ENCODE peak calls at places on chromosome 19, in eight cellular contexts. Z is cardiac fibroblast, U is breast epithelium, F is aorta, O is suprapubic skin, L is AG09309, Y is cardiac muscle cell, M is fibroblast of pulmonary artery. D is an unnamed sample.

GRCh38 chr19:29576761-29577661 is 29.1 kb upstream of the POP4 start:
- DNase-seq in Y (no peak), O (no peak), F (no peak), Z (no peak), L (no peak), M (peak; percentile 17), U (peak; percentile 17), D (no peak)

GRCh38 chr19:2150794-2151338 is 500 bp downstream of the AP3D1 start:
- DNase-seq in Y (no peak), U (no peak), O (no peak), L (no peak), Z (no peak), M (no peak), F (no peak), D (no peak)

GRCh38 chr19:58555920-58556632 is 1.2 kb upstream of the CHMP2A start:
- DNase-seq in M (no peak), Z (no peak), O (peak; percentile 70), F (peak; percentile 51), L (no peak), Y (no peak), U (no peak), D (no peak)

GRCh38 chr19:947707-948533 is 22.1 kb downstream of the ARID3A start:
- DNase-seq in F (peak; percentile 92), Y (no peak), M (no peak), U (no peak), O (no peak), Z (no peak), L (no peak), D (peak; percentile 9)

GRCh38 chr19:45159204-45159970 is 1.4 kb downstream of the NKPD1 start:
- DNase-seq in Y (no peak), F (no peak), O (no peak), Z (no peak), L (no peak), U (no peak), M (no peak), D (no peak)

GRCh38 chr19:46159893-46160775 is 12.1 kb downstream of the IGFL2 start:
- DNase-seq in L (no peak), Y (no peak), O (no peak), Z (no peak), F (no peak), U (no peak), M (no peak), D (no peak)

GRCh38 chr19:21117041-21117907 is 24.6 kb upstream of the ZNF431 start:
- DNase-seq in L (no peak), F (no peak), U (no peak), Y (no peak), Z (no peak), O (no peak), M (no peak), D (no peak)

GRCh38 chr19:40601061-40601973 is at the start of gene LTBP4:
- DNase-seq in O (no peak), F (peak; percentile 78), Z (peak; percentile 46), U (no peak), L (no peak), M (no peak), Y (peak; percentile 70), D (peak; percentile 57)

GRCh38 chr19:35433448-35433847 is 14.6 kb upstream of the FFAR2 start:
- DNase-seq in O (no peak), F (no peak), Y (no peak), U (no peak), L (no peak), M (no peak), Z (no peak), D (no peak)

GRCh38 chr19:2048959-2049740 is 1.9 kb downstream of the MKNK2 start:
- DNase-seq in F (peak; percentile 75), U (no peak), M (no peak), Y (no peak), O (peak; percentile 71), Z (no peak), L (no peak), D (no peak)

GRCh38 chr19:46935066-46935663 is 74.4 kb downstream of the ARHGAP35 start:
- DNase-seq in U (no peak), Y (no peak), O (no peak), F (no peak), M (no peak), Z (no peak), L (no peak), D (no peak)

GRCh38 chr19:33177417-33177976 is 16.6 kb upstream of the LRP3 start:
- DNase-seq in Z (no peak), O (peak; percentile 89), F (no peak), L (no peak), M (no peak), U (peak; percentile 70), Y (peak; percentile 79), D (peak; percentile 82)

GRCh38 chr19:44092108-44092507 is 2.1 kb upstream of the ZNF224 start:
- DNase-seq in F (no peak), Z (no peak), M (no peak), O (no peak), Y (no peak), L (no peak), U (no peak), D (no peak)

GRCh38 chr19:13401388-13401787 is 104.9 kb downstream of the CACNA1A start:
- DNase-seq in Y (no peak), F (no peak), Z (peak; percentile 52), U (no peak), M (peak; percentile 57), L (no peak), O (no peak), D (peak; percentile 34)

GRCh38 chr19:16222806-16223205 is 25.1 kb downstream of the AP1M1 start:
- DNase-seq in O (no peak), Z (peak; percentile 24), L (no peak), Y (no peak), F (no peak), U (no peak), M (no peak), D (no peak)

GRCh38 chr19:16218851-16219250 is 21.1 kb downstream of the AP1M1 start:
- DNase-seq in Z (no peak), U (no peak), F (no peak), L (no peak), O (no peak), Y (no peak), M (no peak), D (no peak)

GRCh38 chr19:16213076-16213475 is 15.4 kb downstream of the AP1M1 start:
- DNase-seq in M (peak; percentile 45), Z (no peak), L (no peak), O (no peak), U (no peak), Y (no peak), F (no peak), D (no peak)

GRCh38 chr19:16217671-16218464 is 20.2 kb downstream of the AP1M1 start:
- DNase-seq in F (no peak), M (no peak), U (no peak), L (no peak), Z (no peak), O (no peak), Y (no peak), D (no peak)

GRCh38 chr19:16216744-16217670 is 19.3 kb downstream of the AP1M1 start:
- DNase-seq in U (no peak), Y (no peak), O (no peak), L (no peak), Z (no peak), F (no peak), M (no peak), D (no peak)
- H3K4me3 ChIP-seq in U (no peak overlapping the region), Y (no peak overlapping the region), O (no peak overlapping the region), L (no peak overlapping the region), Z (no peak overlapping the region), F (no peak overlapping the region), M (no peak overlapping the region), D (no peak overlapping the region)

GRCh38 chr19:38852231-38853044 is 2.7 kb upstream of the HNRNPL start:
- DNase-seq in L (no peak), M (peak; percentile 52), F (peak; percentile 79), U (peak; percentile 68), O (peak; percentile 85), Y (no peak), Z (peak; percentile 57), D (no peak)

GRCh38 chr19:38851622-38852230 is 1.9 kb upstream of the HNRNPL start:
- DNase-seq in U (peak; percentile 95), Z (peak; percentile 96), Y (peak; percentile 96), O (peak; percentile 96), M (peak; percentile 92), L (peak; percentile 62), F (peak; percentile 96), D (peak; percentile 95)

GRCh38 chr19:38850231-38850975 is 617 bp upstream of the HNRNPL start:
- DNase-seq in F (peak; percentile 99), L (peak; percentile 100), Z (peak; percentile 100), U (peak; percentile 100), O (peak; percentile 100), M (peak; percentile 100), Y (peak; percentile 100), D (peak; percentile 99)

GRCh38 chr19:38850976-38851621 is 1.3 kb upstream of the HNRNPL start:
- DNase-seq in U (no peak), M (no peak), L (no peak), F (peak; percentile 64), O (peak; percentile 83), Y (no peak), Z (no peak), D (no peak)

GRCh38 chr19:38853214-38853613 is 3.4 kb upstream of the HNRNPL start:
- DNase-seq in L (no peak), U (no peak), M (no peak), F (no peak), Z (no peak), Y (no peak), O (no peak), D (no peak)
- H3K4me3 ChIP-seq in L (peak overlapping the region; percentile 79), U (peak overlapping the region; percentile 96), M (peak overlapping the region; percentile 84), F (no peak overlapping the region), Z (peak overlapping the region; percentile 81), Y (peak overlapping the region; percentile 95), O (peak overlapping the region; percentile 95), D (no peak overlapping the region)

GRCh38 chr19:9914001-9914314 is 22.4 kb downstream of the OLFM2 start:
- DNase-seq in M (no peak), F (no peak), U (no peak), O (no peak), Z (no peak), L (no peak), Y (no peak), D (no peak)
- H3K4me3 ChIP-seq in M (peak overlapping the region; percentile 52), F (peak overlapping the region; percentile 60), U (peak overlapping the region; percentile 87), O (peak overlapping the region; percentile 63), Z (peak overlapping the region; percentile 37), L (peak overlapping the region; percentile 46), Y (peak overlapping the region; percentile 42), D (no peak overlapping the region)

GRCh38 chr19:7831452-7831851 is 1.4 kb downstream of the EVI5L start:
- DNase-seq in Y (peak; percentile 48), F (no peak), O (no peak), Z (peak; percentile 70), U (no peak), M (peak; percentile 44), L (no peak), D (no peak)

GRCh38 chr19:7830272-7830771 is 304 bp downstream of the EVI5L start:
- DNase-seq in O (no peak), Y (no peak), Z (no peak), U (no peak), M (no peak), L (no peak), F (no peak), D (no peak)

GRCh38 chr19:7829561-7830271 is at the start of gene EVI5L:
- DNase-seq in U (peak; percentile 99), O (peak; percentile 99), L (peak; percentile 100), Y (peak; percentile 100), Z (peak; percentile 100), M (peak; percentile 100), F (peak; percentile 99), D (peak; percentile 99)

GRCh38 chr19:7830823-7831222 is 805 bp downstream of the EVI5L start:
- DNase-seq in M (no peak), O (no peak), F (no peak), U (no peak), Z (no peak), L (no peak), Y (no peak), D (no peak)

GRCh38 chr19:7829162-7829520 is 877 bp upstream of the EVI5L start:
- DNase-seq in F (no peak), O (no peak), M (no peak), U (no peak), L (no peak), Z (no peak), Y (no peak), D (no peak)
- H3K4me3 ChIP-seq in F (no peak overlapping the region), O (peak overlapping the region; percentile 67), M (peak overlapping the region; percentile 40), U (peak overlapping the region; percentile 86), L (peak overlapping the region; percentile 10), Z (peak overlapping the region; percentile 19), Y (peak overlapping the region; percentile 2), D (peak overlapping the region; percentile 57)